ENCODE peak calls at places on chromosome 21, in five cellular contexts. J is fibroblast of lung; P is tibial artery; I is WERI-Rb-1; W is CD8-positive, alpha-beta T cell. H is an unnamed sample.

GRCh38 chr21:16082038-16082816 is 352.4 kb downstream of the USP25 start:
- DNase-seq in W (no peak), I (no peak), P (no peak), J (peak), H (no peak)

GRCh38 chr21:17911628-17912027 is 92.5 kb upstream of the C21orf91 start:
- DNase-seq in P (no peak), J (peak), W (no peak), I (no peak), H (no peak)

GRCh38 chr21:37346841-37347430 is 19.6 kb upstream of the DYRK1A start:
- DNase-seq in J (no peak), W (no peak), I (no peak), P (no peak), H (no peak)

GRCh38 chr21:15289896-15290841 is 225.4 kb upstream of the NRIP1 start:
- DNase-seq in I (no peak), W (no peak), P (no peak), J (peak), H (no peak)

GRCh38 chr21:21463456-21463855 is 465.2 kb downstream of the NCAM2 start:
- DNase-seq in I (no peak), P (no peak), J (no peak), W (no peak), H (no peak)

GRCh38 chr21:36861924-36862323 is 104.5 kb downstream of the HLCS start:
- DNase-seq in J (no peak), W (no peak), I (no peak), P (no peak), H (no peak)

GRCh38 chr21:40386301-40386911 is 460.6 kb downstream of the DSCAM start:
- DNase-seq in W (no peak), J (no peak), P (peak), I (peak), H (peak)

GRCh38 chr21:20802631-20803260 is 195.5 kb upstream of the NCAM2 start:
- DNase-seq in J (no peak), P (no peak), W (no peak), I (no peak), H (no peak)

GRCh38 chr21:25857308-25858099 is 122.7 kb downstream of the GABPA start:
- DNase-seq in P (no peak), J (peak), I (no peak), W (no peak), H (peak)

GRCh38 chr21:36704958-36705678 is 6.2 kb downstream of the SIM2 start:
- DNase-seq in P (no peak), W (peak), I (no peak), J (no peak), H (no peak)

GRCh38 chr21:43307677-43308070 is 119.3 kb downstream of the SIK1 start:
- DNase-seq in I (no peak), J (no peak), P (no peak), W (no peak), H (no peak)
- H3K27ac ChIP-seq in I (no peak), J (no peak), P (no peak), W (no peak), H (no peak)

DNA sequence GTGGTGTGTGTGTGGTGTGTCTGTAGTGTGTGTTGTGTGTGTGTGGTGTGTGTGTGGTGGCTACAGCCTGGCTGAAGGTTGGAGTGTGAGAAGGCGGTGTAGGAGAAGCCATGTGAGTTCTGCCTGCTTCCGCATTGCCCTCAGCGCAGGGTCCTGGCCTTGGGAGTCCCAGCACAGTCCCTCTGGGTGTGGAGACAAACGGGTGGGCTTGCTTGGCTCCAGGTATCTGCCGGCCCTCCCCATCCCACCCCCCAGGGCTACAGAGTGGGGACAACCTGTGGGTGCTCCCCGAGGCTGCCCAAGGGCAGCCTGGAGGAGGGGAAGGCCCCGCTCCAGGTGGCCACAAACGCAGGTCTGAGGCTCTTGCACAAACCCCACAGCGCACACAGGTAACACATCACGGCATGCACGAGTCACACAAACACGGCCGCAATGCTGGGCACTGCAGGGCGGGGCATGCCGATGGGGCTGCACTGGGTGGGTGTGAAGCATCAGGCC is 31.7 kb upstream of the ADARB1 start:
- DNase-seq in P (no peak), I (no peak), W (no peak), J (no peak), H (no peak)
- H3K27ac ChIP-seq in P (peak), I (no peak), W (no peak), J (no peak), H (no peak)

DNA sequence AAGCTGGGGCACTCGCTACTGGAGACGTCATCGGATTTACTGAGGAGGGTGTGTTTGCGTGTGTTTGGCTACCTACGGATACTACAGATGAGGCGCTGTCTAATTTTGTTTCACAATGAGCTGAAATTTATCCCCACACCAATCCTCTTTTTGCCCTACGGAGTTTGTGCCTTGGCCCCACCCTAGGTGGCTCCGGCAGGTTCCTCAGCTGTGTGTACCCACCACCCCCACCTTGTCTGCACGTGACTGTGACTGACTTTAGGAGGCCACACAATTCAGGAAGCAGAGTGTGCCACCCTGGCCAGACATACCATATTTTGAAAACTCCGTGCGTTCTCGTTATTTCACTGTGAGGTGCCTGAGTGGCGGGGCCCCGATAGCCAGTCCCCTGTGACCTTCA is 63.7 kb downstream of the AGPAT3 start:
- DNase-seq in P (no peak), W (no peak), J (no peak), I (no peak), H (no peak)
- H3K27ac ChIP-seq in P (no peak), W (no peak), J (no peak), I (no peak), H (no peak)

DNA sequence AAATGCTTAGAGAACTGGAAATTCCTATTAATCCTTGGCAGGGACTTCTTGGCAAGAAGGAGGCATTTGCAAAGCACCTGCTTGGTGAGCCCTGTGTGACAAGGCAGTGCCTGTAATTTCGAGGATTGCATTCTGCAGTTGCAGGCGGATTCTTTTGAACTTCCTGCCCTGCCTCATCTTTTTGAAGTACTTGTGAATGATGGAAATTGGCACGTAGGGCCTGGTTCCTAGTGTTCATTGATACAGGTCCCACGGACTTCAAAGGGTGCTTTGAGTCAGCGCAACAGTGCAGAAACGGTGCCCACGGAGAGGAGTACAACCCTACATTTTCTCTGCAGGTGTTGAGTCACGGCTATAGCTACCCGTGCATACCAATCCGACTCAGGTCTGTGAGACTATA is 6.4 kb downstream of the HUNK start:
- DNase-seq in W (no peak), I (no peak), J (no peak), P (no peak), H (no peak)
- H3K27ac ChIP-seq in W (no peak), I (peak), J (no peak), P (no peak), H (no peak)

GRCh38 chr21:38759286-38759872 is 46.4 kb upstream of the ETS2 start:
- DNase-seq in I (no peak), J (no peak), W (no peak), P (no peak), H (no peak)

GRCh38 chr21:38758815-38759214 is 46.9 kb upstream of the ETS2 start:
- DNase-seq in J (no peak), P (no peak), I (no peak), W (no peak), H (no peak)

GRCh38 chr21:38760762-38761155 is 45.0 kb upstream of the ETS2 start:
- DNase-seq in J (no peak), I (no peak), P (no peak), W (no peak), H (no peak)

GRCh38 chr21:38761531-38761930 is 44.2 kb upstream of the ETS2 start:
- DNase-seq in I (no peak), W (no peak), J (no peak), P (no peak), H (no peak)

DNA sequence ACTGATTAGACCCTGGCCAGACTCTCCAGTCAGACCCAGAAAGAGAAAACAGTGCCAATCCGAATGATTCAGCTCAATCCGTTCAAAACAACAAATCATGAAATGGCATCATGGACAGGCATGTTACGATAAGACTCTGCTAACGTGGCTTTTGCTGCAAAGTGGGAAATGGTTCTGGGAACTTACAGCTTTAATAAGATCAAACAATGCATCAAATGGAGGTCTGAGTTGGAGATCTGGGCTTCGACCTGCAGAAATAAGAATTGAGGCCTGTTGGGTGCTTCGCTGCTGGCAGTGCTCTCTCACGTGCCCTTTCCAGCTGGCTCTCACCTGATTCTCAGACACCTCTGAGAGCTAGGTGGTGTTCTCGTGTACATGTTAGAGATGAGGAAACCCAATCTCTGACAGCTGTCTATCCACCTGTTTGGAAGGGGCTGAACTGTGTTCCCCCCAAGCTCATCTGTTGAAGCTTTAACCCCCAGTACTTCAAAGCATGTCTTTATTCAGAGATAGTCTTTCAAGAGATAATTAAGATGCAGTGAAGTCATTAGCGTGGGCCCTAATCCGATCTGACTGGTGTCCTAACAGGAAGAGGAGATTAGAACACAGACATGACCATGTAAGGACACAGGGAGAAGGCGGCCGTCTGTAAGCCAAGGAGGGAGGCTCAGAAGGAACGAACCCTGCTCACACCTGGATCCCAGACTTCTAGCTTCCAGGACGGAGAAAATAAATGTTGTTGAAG is 45.5 kb upstream of the ETS2 start:
- DNase-seq in W (no peak), I (peak), J (peak), P (no peak), H (no peak)
- H3K27ac ChIP-seq in W (no peak), I (peak), J (no peak), P (peak), H (no peak)

GRCh38 chr21:32958288-32958992 is 67.3 kb upstream of the OLIG2 start:
- DNase-seq in P (no peak), J (no peak), W (no peak), I (no peak), H (no peak)
- H3K27ac ChIP-seq in P (no peak), J (no peak), W (no peak), I (no peak), H (no peak)

DNA sequence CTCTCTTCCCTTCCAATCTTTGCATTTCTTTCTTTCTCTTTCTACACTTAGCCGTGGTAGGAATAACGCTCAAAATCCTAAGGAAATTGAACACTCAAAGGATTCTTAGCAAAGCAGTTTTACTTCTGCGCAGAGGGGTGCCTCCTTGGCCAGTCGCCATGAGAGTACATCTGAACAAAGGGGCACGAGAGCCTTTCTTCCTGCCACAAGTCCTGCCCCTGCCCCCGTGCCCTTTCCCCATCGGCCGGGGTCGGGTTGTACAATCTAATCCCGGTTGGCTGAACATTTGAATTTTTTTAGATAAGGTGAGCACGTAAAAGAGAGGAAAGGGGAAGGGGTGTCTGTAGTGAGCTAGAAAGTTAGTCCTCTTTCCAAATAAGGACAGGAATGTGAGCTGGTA is 28.6 kb upstream of the COL6A1 start:
- DNase-seq in J (no peak), I (no peak), P (no peak), W (no peak), H (no peak)
- H3K27ac ChIP-seq in J (no peak), I (no peak), P (peak), W (no peak), H (no peak)